ENCODE peak calls at places on chromosomes 6 and 20, in five cellular contexts. Y is neuronal stem cell; P is effector CD4-positive, alpha-beta T cell; I is brain microvascular endothelial cell; Q is T1000. O is an unnamed sample.

GRCh38 chr6:100035873-100036653 is 42.0 kb upstream of the MCHR2 start:
- DNase-seq in Y (no peak), P (no peak), I (no peak), Q (no peak), O (no peak)

GRCh38 chr6:51725155-51725554 is 362.3 kb downstream of the PKHD1 start:
- DNase-seq in Y (no peak), P (no peak), I (no peak), Q (no peak), O (no peak)

GRCh38 chr6:13496508-13497180 is 9.2 kb upstream of the GFOD1 start:
- DNase-seq in Y (no peak), P (no peak), I (no peak), Q (no peak), O (no peak)

GRCh38 chr6:138815221-138815620 is 19.3 kb downstream of the ECT2L start:
- DNase-seq in Y (no peak), P (no peak), I (no peak), Q (no peak), O (no peak)

GRCh38 chr6:42482126-42482525 is 30.4 kb upstream of the TRERF1 start:
- DNase-seq in Y (no peak), P (no peak), I (no peak), Q (no peak), O (no peak)

GRCh38 chr6:7979831-7980230 is 69.2 kb upstream of the TXNDC5 start:
- DNase-seq in Y (no peak), P (no peak), I (no peak), Q (no peak), O (no peak)

GRCh38 chr6:1630771-1631217 is 21.1 kb downstream of the FOXC1 start:
- DNase-seq in Y (no peak), P (no peak), I (peak), Q (no peak), O (no peak)

GRCh38 chr6:137832110-137832509 is 34.9 kb upstream of the TNFAIP3 start:
- DNase-seq in Y (no peak), P (no peak), I (peak), Q (peak), O (no peak)

GRCh38 chr6:63478751-63479150 is 93.5 kb upstream of the LOC128125822 start:
- DNase-seq in Y (no peak), P (no peak), I (no peak), Q (no peak), O (no peak)

GRCh38 chr20:21395039-21395665 is 2.2 kb downstream of the NKX2-4 start:
- DNase-seq in Y (no peak), P (no peak), I (no peak), Q (no peak), O (no peak)

GRCh38 chr6:148999921-149000589 is 253.2 kb downstream of the UST start:
- DNase-seq in Y (no peak), P (no peak), I (peak), Q (peak), O (no peak)

GRCh38 chr6:75368864-75369402 is 84.3 kb upstream of the TMEM30A start:
- DNase-seq in Y (no peak), P (no peak), I (no peak), Q (no peak), O (no peak)

GRCh38 chr20:36173451-36173933 is 19.0 kb downstream of the EPB41L1 start:
- DNase-seq in Y (peak), P (no peak), I (peak), Q (no peak), O (no peak)

GRCh38 chr20:20273281-20273680 is 94.6 kb upstream of the INSM1 start:
- DNase-seq in Y (no peak), P (no peak), I (no peak), Q (no peak), O (no peak)

GRCh38 chr6:71621918-71622519 is 264.3 kb upstream of the RIMS1 start:
- DNase-seq in Y (no peak), P (no peak), I (no peak), Q (no peak), O (no peak)

GRCh38 chr6:5084787-5085637 is at the start of gene PPP1R3G:
- DNase-seq in Y (peak), P (no peak), I (peak), Q (no peak), O (no peak)

GRCh38 chr6:16374796-16375195 is 136.4 kb downstream of the GMPR start:
- DNase-seq in Y (peak), P (no peak), I (no peak), Q (no peak), O (no peak)

GRCh38 chr20:35901678-35902544 is 52.4 kb downstream of the SCAND1 start:
- DNase-seq in Y (no peak), P (no peak), I (peak), Q (peak), O (no peak)

GRCh38 chr6:15465212-15465611 is 197.6 kb downstream of the DTNBP1 start:
- DNase-seq in Y (no peak), P (no peak), I (peak), Q (no peak), O (no peak)

GRCh38 chr6:4637691-4638433 is 138.3 kb upstream of the CDYL start:
- DNase-seq in Y (no peak), P (no peak), I (peak), Q (no peak), O (no peak)

GRCh38 chr6:99349620-99350141 is at the start of gene FAXC:
- DNase-seq in Y (peak), P (no peak), I (no peak), Q (peak), O (no peak)

GRCh38 chr6:125974214-125974866 is 12.0 kb upstream of the TRMT11 start:
- DNase-seq in Y (no peak), P (no peak), I (no peak), Q (no peak), O (no peak)

GRCh38 chr6:132728616-132729015 is 14.8 kb upstream of the VNN1 start:
- DNase-seq in Y (no peak), P (no peak), I (no peak), Q (no peak), O (no peak)

GRCh38 chr20:40471261-40471629 is 217.8 kb downstream of the MAFB start:
- DNase-seq in Y (peak), P (no peak), I (no peak), Q (no peak), O (no peak)

GRCh38 chr20:31678389-31679356 is 41.0 kb downstream of the COX4I2 start:
- DNase-seq in Y (no peak), P (no peak), I (peak), Q (no peak), O (no peak)

GRCh38 chr20:2671977-2672376 is 8.0 kb upstream of the IDH3B start:
- DNase-seq in Y (no peak), P (no peak), I (no peak), Q (no peak), O (no peak)

GRCh38 chr20:3705491-3705969 is 6.9 kb downstream of the SIGLEC1 start:
- DNase-seq in Y (no peak), P (no peak), I (no peak), Q (no peak), O (no peak)

GRCh38 chr20:1456300-1456699 is 10.3 kb downstream of the NSFL1C start:
- DNase-seq in Y (no peak), P (no peak), I (peak), Q (no peak), O (no peak)

GRCh38 chr6:35214869-35215664 is 1.3 kb downstream of the SCUBE3 start:
- DNase-seq in Y (no peak), P (no peak), I (peak), Q (no peak), O (no peak)

GRCh38 chr6:31462026-31462963 is 35.6 kb upstream of the MICB start:
- DNase-seq in Y (peak), P (no peak), I (no peak), Q (no peak), O (no peak)

GRCh38 chr6:15572296-15573016 is 90.4 kb downstream of the DTNBP1 start:
- DNase-seq in Y (no peak), P (no peak), I (no peak), Q (no peak), O (no peak)

GRCh38 chr20:35881676-35882075 is 72.6 kb downstream of the SCAND1 start:
- DNase-seq in Y (no peak), P (no peak), I (no peak), Q (no peak), O (no peak)

GRCh38 chr20:57088436-57088835 is 178.0 kb downstream of the BMP7 start:
- DNase-seq in Y (no peak), P (no peak), I (no peak), Q (no peak), O (no peak)

GRCh38 chr6:123716506-123716905 is 79.8 kb upstream of the TRDN start:
- DNase-seq in Y (no peak), P (no peak), I (no peak), Q (no peak), O (no peak)